ENCODE peak calls at places on chromosomes 13 and 19, in ten cellular contexts. One of them, this sample, is unnamed.

GRCh38 chr13:51097353-51098043 is 13.6 kb downstream of the C13orf42 start:
- DNase-seq in naive thymus-derived CD8-positive, alpha-beta T cell: no peak
- DNase-seq in activated T-cell treated with anti-CD3 and anti-CD28 coated beads, Interleukin-2, amount 50 U/mL, for 1 hour: no peak
- DNase-seq in CD8-positive, alpha-beta memory T cell: no peak
- DNase-seq in T-cell: no peak
- DNase-seq in stimulated activated effector memory CD8-positive, alpha-beta T cell treated with anti-CD3 and anti-CD28 coated beads, Interleukin-12 subunit alpha, Interleukin-12 subunit beta, amount 100 ng/mL, for 72 hours: no peak
- DNase-seq in uterus: no peak
- DNase-seq in stomach: no peak
- DNase-seq in head of caudate nucleus: no peak
- DNase-seq in foreskin fibroblast: no peak
- DNase-seq in this sample: no peak

GRCh38 chr13:99686157-99686572 is 184.9 kb downstream of the TM9SF2 start:
- DNase-seq in stimulated activated effector memory CD8-positive, alpha-beta T cell treated with anti-CD3 and anti-CD28 coated beads, Interleukin-12 subunit alpha, Interleukin-12 subunit beta, amount 100 ng/mL, for 72 hours: no peak
- DNase-seq in T-cell: no peak
- DNase-seq in uterus: no peak
- DNase-seq in naive thymus-derived CD8-positive, alpha-beta T cell: no peak
- DNase-seq in CD8-positive, alpha-beta memory T cell: no peak
- DNase-seq in stomach: no peak
- DNase-seq in head of caudate nucleus: no peak
- DNase-seq in activated T-cell treated with anti-CD3 and anti-CD28 coated beads, Interleukin-2, amount 50 U/mL, for 1 hour: no peak
- DNase-seq in foreskin fibroblast: peak; percentile 17
- DNase-seq in this sample: peak; percentile 64

GRCh38 chr13:93810264-93810663 is 583.7 kb downstream of the GPC6 start:
- DNase-seq in head of caudate nucleus: no peak
- DNase-seq in uterus: no peak
- DNase-seq in stomach: no peak
- DNase-seq in foreskin fibroblast: no peak
- DNase-seq in T-cell: no peak
- DNase-seq in naive thymus-derived CD8-positive, alpha-beta T cell: no peak
- DNase-seq in activated T-cell treated with anti-CD3 and anti-CD28 coated beads, Interleukin-2, amount 50 U/mL, for 1 hour: no peak
- DNase-seq in CD8-positive, alpha-beta memory T cell: no peak
- DNase-seq in stimulated activated effector memory CD8-positive, alpha-beta T cell treated with anti-CD3 and anti-CD28 coated beads, Interleukin-12 subunit alpha, Interleukin-12 subunit beta, amount 100 ng/mL, for 72 hours: no peak
- DNase-seq in this sample: no peak

GRCh38 chr19:42488783-42489521 is 39.3 kb downstream of the CEACAM1 start:
- DNase-seq in stomach: no peak
- DNase-seq in naive thymus-derived CD8-positive, alpha-beta T cell: no peak
- DNase-seq in stimulated activated effector memory CD8-positive, alpha-beta T cell treated with anti-CD3 and anti-CD28 coated beads, Interleukin-12 subunit alpha, Interleukin-12 subunit beta, amount 100 ng/mL, for 72 hours: no peak
- DNase-seq in T-cell: no peak
- DNase-seq in head of caudate nucleus: no peak
- DNase-seq in activated T-cell treated with anti-CD3 and anti-CD28 coated beads, Interleukin-2, amount 50 U/mL, for 1 hour: no peak
- DNase-seq in uterus: no peak
- DNase-seq in foreskin fibroblast: no peak
- DNase-seq in CD8-positive, alpha-beta memory T cell: no peak
- DNase-seq in this sample: no peak

GRCh38 chr19:58262922-58263296 is 15.8 kb upstream of the ZNF8 start:
- DNase-seq in CD8-positive, alpha-beta memory T cell: no peak
- DNase-seq in stimulated activated effector memory CD8-positive, alpha-beta T cell treated with anti-CD3 and anti-CD28 coated beads, Interleukin-12 subunit alpha, Interleukin-12 subunit beta, amount 100 ng/mL, for 72 hours: no peak
- DNase-seq in uterus: no peak
- DNase-seq in foreskin fibroblast: no peak
- DNase-seq in stomach: no peak
- DNase-seq in naive thymus-derived CD8-positive, alpha-beta T cell: no peak
- DNase-seq in T-cell: no peak
- DNase-seq in activated T-cell treated with anti-CD3 and anti-CD28 coated beads, Interleukin-2, amount 50 U/mL, for 1 hour: no peak
- DNase-seq in head of caudate nucleus: no peak
- DNase-seq in this sample: no peak

GRCh38 chr13:22828081-22828480 is 352.7 kb upstream of the SGCG start:
- DNase-seq in CD8-positive, alpha-beta memory T cell: no peak
- DNase-seq in stomach: no peak
- DNase-seq in naive thymus-derived CD8-positive, alpha-beta T cell: no peak
- DNase-seq in uterus: no peak
- DNase-seq in T-cell: no peak
- DNase-seq in head of caudate nucleus: no peak
- DNase-seq in stimulated activated effector memory CD8-positive, alpha-beta T cell treated with anti-CD3 and anti-CD28 coated beads, Interleukin-12 subunit alpha, Interleukin-12 subunit beta, amount 100 ng/mL, for 72 hours: no peak
- DNase-seq in activated T-cell treated with anti-CD3 and anti-CD28 coated beads, Interleukin-2, amount 50 U/mL, for 1 hour: no peak
- DNase-seq in foreskin fibroblast: no peak
- DNase-seq in this sample: no peak

GRCh38 chr13:30341815-30342570 is 34.6 kb upstream of the KATNAL1 start:
- DNase-seq in CD8-positive, alpha-beta memory T cell: no peak
- DNase-seq in uterus: peak; percentile 90
- DNase-seq in head of caudate nucleus: peak; percentile 80
- DNase-seq in T-cell: no peak
- DNase-seq in stomach: peak; percentile 85
- DNase-seq in naive thymus-derived CD8-positive, alpha-beta T cell: no peak
- DNase-seq in foreskin fibroblast: peak; percentile 97
- DNase-seq in activated T-cell treated with anti-CD3 and anti-CD28 coated beads, Interleukin-2, amount 50 U/mL, for 1 hour: no peak
- DNase-seq in stimulated activated effector memory CD8-positive, alpha-beta T cell treated with anti-CD3 and anti-CD28 coated beads, Interleukin-12 subunit alpha, Interleukin-12 subunit beta, amount 100 ng/mL, for 72 hours: no peak
- DNase-seq in this sample: peak; percentile 90

GRCh38 chr19:4909897-4910593 is 744 bp downstream of the UHRF1 start:
- DNase-seq in stomach: peak; percentile 93
- DNase-seq in naive thymus-derived CD8-positive, alpha-beta T cell: peak; percentile 90
- DNase-seq in activated T-cell treated with anti-CD3 and anti-CD28 coated beads, Interleukin-2, amount 50 U/mL, for 1 hour: peak; percentile 92
- DNase-seq in CD8-positive, alpha-beta memory T cell: peak; percentile 92
- DNase-seq in stimulated activated effector memory CD8-positive, alpha-beta T cell treated with anti-CD3 and anti-CD28 coated beads, Interleukin-12 subunit alpha, Interleukin-12 subunit beta, amount 100 ng/mL, for 72 hours: peak; percentile 92
- DNase-seq in head of caudate nucleus: peak; percentile 98
- DNase-seq in uterus: peak; percentile 86
- DNase-seq in T-cell: peak; percentile 91
- DNase-seq in foreskin fibroblast: peak; percentile 97
- DNase-seq in this sample: peak; percentile 89

GRCh38 chr19:4557971-4558941 is 1.2 kb downstream of the SEMA6B start:
- DNase-seq in stimulated activated effector memory CD8-positive, alpha-beta T cell treated with anti-CD3 and anti-CD28 coated beads, Interleukin-12 subunit alpha, Interleukin-12 subunit beta, amount 100 ng/mL, for 72 hours: peak; percentile 38
- DNase-seq in activated T-cell treated with anti-CD3 and anti-CD28 coated beads, Interleukin-2, amount 50 U/mL, for 1 hour: peak; percentile 56
- DNase-seq in uterus: peak; percentile 34
- DNase-seq in stomach: peak; percentile 59
- DNase-seq in naive thymus-derived CD8-positive, alpha-beta T cell: no peak
- DNase-seq in foreskin fibroblast: peak; percentile 41
- DNase-seq in CD8-positive, alpha-beta memory T cell: peak; percentile 20
- DNase-seq in T-cell: no peak
- DNase-seq in head of caudate nucleus: peak; percentile 69
- DNase-seq in this sample: no peak

GRCh38 chr19:1144741-1145140 is 29.3 kb downstream of the SBNO2 start:
- DNase-seq in naive thymus-derived CD8-positive, alpha-beta T cell: no peak
- DNase-seq in CD8-positive, alpha-beta memory T cell: no peak
- DNase-seq in stomach: no peak
- DNase-seq in head of caudate nucleus: no peak
- DNase-seq in uterus: no peak
- DNase-seq in T-cell: no peak
- DNase-seq in stimulated activated effector memory CD8-positive, alpha-beta T cell treated with anti-CD3 and anti-CD28 coated beads, Interleukin-12 subunit alpha, Interleukin-12 subunit beta, amount 100 ng/mL, for 72 hours: no peak
- DNase-seq in activated T-cell treated with anti-CD3 and anti-CD28 coated beads, Interleukin-2, amount 50 U/mL, for 1 hour: no peak
- DNase-seq in foreskin fibroblast: no peak
- DNase-seq in this sample: no peak

GRCh38 chr13:51549593-51549992 is 34.7 kb upstream of the WDFY2 start:
- DNase-seq in CD8-positive, alpha-beta memory T cell: no peak
- DNase-seq in foreskin fibroblast: no peak
- DNase-seq in uterus: no peak
- DNase-seq in activated T-cell treated with anti-CD3 and anti-CD28 coated beads, Interleukin-2, amount 50 U/mL, for 1 hour: no peak
- DNase-seq in naive thymus-derived CD8-positive, alpha-beta T cell: no peak
- DNase-seq in T-cell: no peak
- DNase-seq in stomach: no peak
- DNase-seq in stimulated activated effector memory CD8-positive, alpha-beta T cell treated with anti-CD3 and anti-CD28 coated beads, Interleukin-12 subunit alpha, Interleukin-12 subunit beta, amount 100 ng/mL, for 72 hours: no peak
- DNase-seq in head of caudate nucleus: no peak
- DNase-seq in this sample: no peak

GRCh38 chr19:33868076-33868735 is 71.5 kb downstream of the KCTD15 start:
- DNase-seq in head of caudate nucleus: peak; percentile 42
- DNase-seq in naive thymus-derived CD8-positive, alpha-beta T cell: no peak
- DNase-seq in stimulated activated effector memory CD8-positive, alpha-beta T cell treated with anti-CD3 and anti-CD28 coated beads, Interleukin-12 subunit alpha, Interleukin-12 subunit beta, amount 100 ng/mL, for 72 hours: no peak
- DNase-seq in CD8-positive, alpha-beta memory T cell: no peak
- DNase-seq in stomach: peak; percentile 17
- DNase-seq in T-cell: no peak
- DNase-seq in uterus: no peak
- DNase-seq in foreskin fibroblast: peak; percentile 31
- DNase-seq in activated T-cell treated with anti-CD3 and anti-CD28 coated beads, Interleukin-2, amount 50 U/mL, for 1 hour: no peak
- DNase-seq in this sample: no peak

GRCh38 chr13:113407103-113407530 is 43.2 kb upstream of the GRTP1 start:
- DNase-seq in CD8-positive, alpha-beta memory T cell: no peak
- DNase-seq in head of caudate nucleus: no peak
- DNase-seq in naive thymus-derived CD8-positive, alpha-beta T cell: no peak
- DNase-seq in foreskin fibroblast: no peak
- DNase-seq in stomach: no peak
- DNase-seq in T-cell: no peak
- DNase-seq in uterus: peak; percentile 3
- DNase-seq in activated T-cell treated with anti-CD3 and anti-CD28 coated beads, Interleukin-2, amount 50 U/mL, for 1 hour: no peak
- DNase-seq in stimulated activated effector memory CD8-positive, alpha-beta T cell treated with anti-CD3 and anti-CD28 coated beads, Interleukin-12 subunit alpha, Interleukin-12 subunit beta, amount 100 ng/mL, for 72 hours: no peak
- DNase-seq in this sample: no peak

GRCh38 chr19:29003641-29004409 is 209.1 kb downstream of the UQCRFS1 start:
- DNase-seq in foreskin fibroblast: no peak
- DNase-seq in activated T-cell treated with anti-CD3 and anti-CD28 coated beads, Interleukin-2, amount 50 U/mL, for 1 hour: no peak
- DNase-seq in CD8-positive, alpha-beta memory T cell: no peak
- DNase-seq in naive thymus-derived CD8-positive, alpha-beta T cell: no peak
- DNase-seq in stimulated activated effector memory CD8-positive, alpha-beta T cell treated with anti-CD3 and anti-CD28 coated beads, Interleukin-12 subunit alpha, Interleukin-12 subunit beta, amount 100 ng/mL, for 72 hours: no peak
- DNase-seq in T-cell: no peak
- DNase-seq in head of caudate nucleus: no peak
- DNase-seq in stomach: no peak
- DNase-seq in uterus: no peak
- DNase-seq in this sample: no peak

GRCh38 chr13:48828962-48829405 is 146.7 kb upstream of the FNDC3A start:
- DNase-seq in T-cell: no peak
- DNase-seq in head of caudate nucleus: peak; percentile 49
- DNase-seq in stomach: no peak
- DNase-seq in CD8-positive, alpha-beta memory T cell: no peak
- DNase-seq in foreskin fibroblast: no peak
- DNase-seq in naive thymus-derived CD8-positive, alpha-beta T cell: no peak
- DNase-seq in activated T-cell treated with anti-CD3 and anti-CD28 coated beads, Interleukin-2, amount 50 U/mL, for 1 hour: no peak
- DNase-seq in stimulated activated effector memory CD8-positive, alpha-beta T cell treated with anti-CD3 and anti-CD28 coated beads, Interleukin-12 subunit alpha, Interleukin-12 subunit beta, amount 100 ng/mL, for 72 hours: no peak
- DNase-seq in uterus: no peak
- DNase-seq in this sample: no peak

GRCh38 chr13:27472441-27472840 is 22.1 kb upstream of the MTIF3 start:
- DNase-seq in stomach: no peak
- DNase-seq in head of caudate nucleus: no peak
- DNase-seq in uterus: no peak
- DNase-seq in naive thymus-derived CD8-positive, alpha-beta T cell: no peak
- DNase-seq in CD8-positive, alpha-beta memory T cell: no peak
- DNase-seq in stimulated activated effector memory CD8-positive, alpha-beta T cell treated with anti-CD3 and anti-CD28 coated beads, Interleukin-12 subunit alpha, Interleukin-12 subunit beta, amount 100 ng/mL, for 72 hours: no peak
- DNase-seq in foreskin fibroblast: no peak
- DNase-seq in T-cell: no peak
- DNase-seq in activated T-cell treated with anti-CD3 and anti-CD28 coated beads, Interleukin-2, amount 50 U/mL, for 1 hour: no peak
- DNase-seq in this sample: no peak

GRCh38 chr13:85236431-85236830 is 562.8 kb downstream of the SLITRK6 start:
- DNase-seq in activated T-cell treated with anti-CD3 and anti-CD28 coated beads, Interleukin-2, amount 50 U/mL, for 1 hour: no peak
- DNase-seq in T-cell: no peak
- DNase-seq in stomach: no peak
- DNase-seq in uterus: no peak
- DNase-seq in foreskin fibroblast: peak; percentile 73
- DNase-seq in naive thymus-derived CD8-positive, alpha-beta T cell: no peak
- DNase-seq in CD8-positive, alpha-beta memory T cell: no peak
- DNase-seq in head of caudate nucleus: no peak
- DNase-seq in stimulated activated effector memory CD8-positive, alpha-beta T cell treated with anti-CD3 and anti-CD28 coated beads, Interleukin-12 subunit alpha, Interleukin-12 subunit beta, amount 100 ng/mL, for 72 hours: no peak
- DNase-seq in this sample: peak; percentile 48

GRCh38 chr13:94435604-94436226 is 43.8 kb downstream of the DCT start:
- DNase-seq in head of caudate nucleus: no peak
- DNase-seq in stomach: no peak
- DNase-seq in uterus: no peak
- DNase-seq in T-cell: no peak
- DNase-seq in stimulated activated effector memory CD8-positive, alpha-beta T cell treated with anti-CD3 and anti-CD28 coated beads, Interleukin-12 subunit alpha, Interleukin-12 subunit beta, amount 100 ng/mL, for 72 hours: no peak
- DNase-seq in naive thymus-derived CD8-positive, alpha-beta T cell: no peak
- DNase-seq in CD8-positive, alpha-beta memory T cell: peak; percentile 51
- DNase-seq in foreskin fibroblast: peak; percentile 57
- DNase-seq in activated T-cell treated with anti-CD3 and anti-CD28 coated beads, Interleukin-2, amount 50 U/mL, for 1 hour: no peak
- DNase-seq in this sample: no peak

GRCh38 chr19:41263850-41264580 is at the start of gene HNRNPUL1:
- DNase-seq in stimulated activated effector memory CD8-positive, alpha-beta T cell treated with anti-CD3 and anti-CD28 coated beads, Interleukin-12 subunit alpha, Interleukin-12 subunit beta, amount 100 ng/mL, for 72 hours: peak; percentile 100
- DNase-seq in head of caudate nucleus: peak; percentile 99
- DNase-seq in stomach: peak; percentile 98
- DNase-seq in foreskin fibroblast: peak; percentile 100
- DNase-seq in T-cell: peak; percentile 99
- DNase-seq in naive thymus-derived CD8-positive, alpha-beta T cell: peak; percentile 99
- DNase-seq in CD8-positive, alpha-beta memory T cell: peak; percentile 100
- DNase-seq in activated T-cell treated with anti-CD3 and anti-CD28 coated beads, Interleukin-2, amount 50 U/mL, for 1 hour: peak; percentile 99
- DNase-seq in uterus: peak; percentile 99
- DNase-seq in this sample: peak; percentile 100

GRCh38 chr19:32881766-32882165 is 12.2 kb upstream of the SLC7A9 start:
- DNase-seq in uterus: no peak
- DNase-seq in stimulated activated effector memory CD8-positive, alpha-beta T cell treated with anti-CD3 and anti-CD28 coated beads, Interleukin-12 subunit alpha, Interleukin-12 subunit beta, amount 100 ng/mL, for 72 hours: no peak
- DNase-seq in naive thymus-derived CD8-positive, alpha-beta T cell: no peak
- DNase-seq in CD8-positive, alpha-beta memory T cell: no peak
- DNase-seq in T-cell: no peak
- DNase-seq in activated T-cell treated with anti-CD3 and anti-CD28 coated beads, Interleukin-2, amount 50 U/mL, for 1 hour: no peak
- DNase-seq in foreskin fibroblast: no peak
- DNase-seq in head of caudate nucleus: no peak
- DNase-seq in stomach: peak; percentile 22
- DNase-seq in this sample: no peak

This sample was measured in brain microvascular endothelial cell.